ENCODE peak calls at places on chromosome 12, in nine cellular contexts. W, S, U, H, N, M, F, Y and T are unnamed samples.

GRCh38 chr12:110270125-110270962 is 10.7 kb upstream of the ATP2A2 start:
- ATAC-seq in H (no peak), Y (peak; percentile 42), M (no peak), F (peak; percentile 46), S (peak; percentile 41), N (no peak), U (no peak), W (no peak), T (peak; percentile 67)

GRCh38 chr12:89927226-89927698 is 218.6 kb upstream of the ATP2B1 start:
- ATAC-seq in H (peak; percentile 69), Y (peak; percentile 59), N (no peak), W (no peak), M (peak; percentile 75), S (peak; percentile 41), U (no peak), F (no peak), T (no peak)

GRCh38 chr12:93892431-93893210 is 215.4 kb downstream of the CRADD start:
- ATAC-seq in Y (no peak), N (no peak), F (no peak), U (no peak), W (no peak), M (no peak), H (no peak), S (peak; percentile 73), T (no peak)

GRCh38 chr12:101772019-101772774 is 32.9 kb upstream of the SYCP3 start:
- ATAC-seq in W (no peak), S (peak; percentile 14), M (no peak), U (peak; percentile 75), N (no peak), H (no peak), Y (peak; percentile 21), F (no peak), T (no peak)

GRCh38 chr12:128190052-128190451 is 76.9 kb upstream of the TMEM132C start:
- ATAC-seq in S (no peak), U (no peak), F (no peak), H (no peak), W (no peak), Y (no peak), M (no peak), N (no peak), T (no peak)

GRCh38 chr12:93341409-93342044 is 36.2 kb upstream of the NUDT4 start:
- ATAC-seq in U (no peak), F (no peak), S (no peak), H (no peak), W (no peak), Y (no peak), N (no peak), M (no peak), T (no peak)

GRCh38 chr12:46858368-46858767 is 32.6 kb upstream of the SLC38A4 start:
- ATAC-seq in Y (no peak), S (no peak), M (no peak), F (no peak), N (no peak), W (no peak), U (no peak), H (no peak), T (no peak)

GRCh38 chr12:22588817-22589216 is 36.2 kb upstream of the ETNK1 start:
- ATAC-seq in U (no peak), S (no peak), H (no peak), W (no peak), N (no peak), M (no peak), F (no peak), Y (peak; percentile 79), T (no peak)

GRCh38 chr12:124625867-124626675 is 58.7 kb upstream of the NCOR2 start:
- ATAC-seq in H (peak; percentile 52), U (no peak), W (no peak), N (peak; percentile 39), Y (peak; percentile 87), F (peak; percentile 79), M (no peak), S (peak; percentile 92), T (peak; percentile 91)

GRCh38 chr12:116133609-116134214 is 143.8 kb downstream of the MED13L start:
- ATAC-seq in S (no peak), U (no peak), Y (no peak), F (no peak), M (no peak), N (no peak), W (no peak), H (no peak), T (no peak)

GRCh38 chr12:24931666-24932405 is 17.1 kb downstream of the BCAT1 start:
- ATAC-seq in N (no peak), F (no peak), H (no peak), S (peak; percentile 69), M (no peak), Y (peak; percentile 49), U (peak; percentile 49), W (no peak), T (no peak)

GRCh38 chr12:49675137-49675536 is 32.1 kb downstream of the FMNL3 start:
- ATAC-seq in U (no peak), H (no peak), F (no peak), M (no peak), Y (no peak), W (no peak), S (peak; percentile 2), N (no peak), T (no peak)

GRCh38 chr12:49882248-49882850 is 21.4 kb downstream of the FAIM2 start:
- ATAC-seq in M (no peak), U (no peak), N (no peak), W (no peak), H (no peak), S (no peak), Y (no peak), F (peak; percentile 46), T (no peak)

GRCh38 chr12:39287817-39288216 is 155.1 kb downstream of the KIF21A start:
- ATAC-seq in N (no peak), W (no peak), U (no peak), H (no peak), F (no peak), M (no peak), S (no peak), Y (no peak), T (no peak)

GRCh38 chr12:65881965-65882413 is 57.7 kb downstream of the HMGA2 start:
- ATAC-seq in N (no peak), Y (peak; percentile 76), S (peak; percentile 86), W (no peak), M (no peak), H (peak; percentile 21), F (peak; percentile 9), U (no peak), T (peak; percentile 89)

GRCh38 chr12:15205341-15206010 is 15.7 kb downstream of the RERG start:
- ATAC-seq in U (no peak), N (no peak), F (no peak), S (peak; percentile 50), Y (peak; percentile 55), M (no peak), H (no peak), W (no peak), T (peak; percentile 57)

GRCh38 chr12:9827209-9827888 is at the start of gene KLRF1:
- ATAC-seq in F (no peak), M (no peak), U (no peak), W (no peak), N (no peak), S (no peak), Y (no peak), H (peak; percentile 85), T (no peak)

GRCh38 chr12:71536939-71537622 is 97.5 kb downstream of the LGR5 start:
- ATAC-seq in H (no peak), W (no peak), U (no peak), M (no peak), F (no peak), N (no peak), S (no peak), Y (no peak), T (no peak)

GRCh38 chr12:30796508-30796780 is 41.7 kb upstream of the CAPRIN2 start:
- ATAC-seq in U (no peak), F (peak; percentile 31), Y (peak; percentile 76), N (no peak), M (peak; percentile 48), S (peak; percentile 75), H (peak; percentile 29), W (peak; percentile 18), T (peak; percentile 64)